ENCODE peak calls at places on chromosomes 3 and 15, in four cellular contexts. F, C, X and Y are unnamed samples.

GRCh38 chr15:101651753-101652097 is 456 bp downstream of the TM2D3 start:
- DNase-seq in F (peak), C (no peak), X (peak), Y (no peak)

GRCh38 chr15:82081904-82082810 is 36.3 kb upstream of the MEX3B start:
- DNase-seq in X (peak), F (peak), C (peak), Y (peak)

GRCh38 chr15:92277776-92278175 is 115.9 kb upstream of the ST8SIA2 start:
- DNase-seq in F (peak), X (peak), C (peak), Y (peak)

GRCh38 chr15:43511012-43511885 is 6.2 kb upstream of the MAP1A start:
- DNase-seq in C (no peak), F (no peak), X (peak), Y (peak)

GRCh38 chr15:35522061-35522460 is 23.9 kb downstream of the DPH6 start:
- DNase-seq in C (no peak), X (no peak), F (no peak), Y (peak)

GRCh38 chr15:37098468-37099320 is 1.7 kb downstream of the MEIS2 start:
- DNase-seq in C (no peak), F (peak), X (peak), Y (peak)

GRCh38 chr15:94205366-94205765 is 26.0 kb upstream of the MCTP2 start:
- DNase-seq in C (peak), X (no peak), F (peak), Y (peak)

GRCh38 chr15:64597469-64597806 is 137.1 kb downstream of the ZNF609 start:
- DNase-seq in F (no peak), X (no peak), C (no peak), Y (no peak)

GRCh38 chr15:49215768-49216739 is 46.0 kb downstream of the GALK2 start:
- DNase-seq in X (no peak), C (no peak), F (no peak), Y (peak)

GRCh38 chr3:56053727-56054126 is 414.5 kb downstream of the ERC2 start:
- DNase-seq in F (no peak), X (no peak), C (no peak), Y (no peak)

GRCh38 chr3:62615258-62615840 is 242.0 kb upstream of the FEZF2 start:
- DNase-seq in C (no peak), F (no peak), X (no peak), Y (no peak)

GRCh38 chr3:69735893-69736292 is 3.4 kb upstream of the MITF start:
- DNase-seq in F (no peak), X (no peak), C (no peak), Y (no peak)

GRCh38 chr3:128149632-128150031 is 3.6 kb upstream of the EEFSEC start:
- DNase-seq in F (no peak), C (no peak), X (no peak), Y (peak)

GRCh38 chr3:190183121-190183520 is 62.4 kb upstream of the P3H2 start:
- DNase-seq in X (no peak), F (peak), C (peak), Y (peak)

GRCh38 chr3:39141211-39141995 is 12.0 kb downstream of the CSRNP1 start:
- DNase-seq in C (peak), F (no peak), X (no peak), Y (peak)

GRCh38 chr3:191966556-191966955 is 505.6 kb downstream of the PYDC2 start:
- DNase-seq in X (no peak), C (no peak), F (no peak), Y (no peak)

GRCh38 chr3:192819001-192819569 is 91.7 kb upstream of the FGF12 start:
- DNase-seq in X (no peak), C (peak), F (peak), Y (peak)

GRCh38 chr3:151362798-151363197 is 21.8 kb downstream of the P2RY12 start:
- DNase-seq in F (no peak), C (peak), X (no peak), Y (peak)

GRCh38 chr3:129441782-129442181 is 1.8 kb downstream of the IFT122 start:
- DNase-seq in F (peak), X (no peak), C (peak), Y (peak)

GRCh38 chr3:11995061-11995460 is 9.1 kb upstream of the SYN2 start:
- DNase-seq in F (no peak), C (no peak), X (peak), Y (no peak)

GRCh38 chr3:158102660-158103085 is 3.5 kb downstream of the SHOX2 start:
- DNase-seq in F (no peak), C (peak), X (no peak), Y (no peak)
- H3K4me3 ChIP-seq in F (no peak), C (peak), X (no peak), Y (no peak)

GRCh38 chr15:90957105-90957790 is 2.6 kb downstream of the RCCD1 start:
- DNase-seq in C (peak), F (peak), X (no peak), Y (peak)
- H3K4me3 ChIP-seq in C (peak), F (peak), X (no peak), Y (peak)

GRCh38 chr3:169666501-169667379 is 3.2 kb upstream of the MECOM start:
- DNase-seq in X (no peak), C (no peak), F (peak), Y (no peak)
- H3K4me3 ChIP-seq in X (no peak), C (no peak), F (no peak), Y (no peak)

GRCh38 chr3:52536112-52536368 is 365 bp upstream of the UQCC5 start:
- DNase-seq in X (no peak), C (no peak), F (no peak), Y (no peak)
- H3K4me3 ChIP-seq in X (no peak), C (peak), F (no peak), Y (peak)

DNA sequence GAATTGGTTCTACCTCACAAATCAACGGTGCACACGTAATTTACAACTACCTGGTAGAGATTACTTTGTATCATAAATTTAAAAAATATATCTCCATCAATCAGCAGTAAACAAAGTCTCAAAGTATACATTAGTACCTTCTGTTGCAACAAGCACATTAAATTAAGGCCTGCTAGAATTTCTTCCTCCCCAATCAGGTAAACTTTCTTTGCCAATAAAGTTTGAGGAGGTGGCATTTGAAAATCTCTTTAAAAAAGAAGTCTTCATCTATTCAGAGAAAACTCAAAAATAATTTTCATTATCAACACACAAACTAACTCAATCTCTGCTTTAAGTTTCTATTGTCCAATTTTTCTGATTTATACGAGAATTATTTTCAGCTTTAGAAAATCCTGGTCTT is 4.4 kb downstream of the CCNL1 start:
- DNase-seq in C (no peak), F (no peak), X (no peak), Y (no peak)
- H3K4me3 ChIP-seq in C (peak), F (no peak), X (no peak), Y (no peak)

GRCh38 chr3:72786668-72787067 is 61.6 kb downstream of the SHQ1 start:
- DNase-seq in X (no peak), F (no peak), C (no peak), Y (no peak)

GRCh38 chr3:72794079-72794478 is 54.2 kb downstream of the SHQ1 start:
- DNase-seq in X (no peak), C (no peak), F (no peak), Y (no peak)

DNA sequence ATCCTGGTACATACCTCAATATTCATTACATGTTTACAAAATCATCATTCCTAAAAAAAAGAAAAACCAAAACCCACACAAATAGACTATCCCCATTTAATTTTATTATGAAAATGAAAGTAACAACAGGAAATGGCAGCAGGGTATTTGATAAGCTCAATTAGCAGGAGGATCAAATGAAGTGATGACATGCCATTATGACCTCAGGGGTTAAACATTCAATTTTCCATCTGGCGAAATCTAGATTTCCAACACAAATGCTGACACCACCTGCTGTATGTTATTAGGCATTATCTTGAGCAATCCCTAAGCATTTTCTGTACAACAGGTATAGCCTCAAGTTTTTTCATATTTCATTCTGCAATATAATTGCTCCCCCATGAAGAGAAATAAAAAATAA is 57.1 kb downstream of the SHQ1 start:
- DNase-seq in C (peak), X (no peak), F (no peak), Y (peak)
- H3K4me3 ChIP-seq in C (no peak), X (no peak), F (no peak), Y (no peak)